ENCODE peak calls at places on chromosomes 6 and 20, in nine cellular contexts. W is activated T-helper 1 cell treated with anti-CD3 and anti-CD28 coated beads, Interleukin-2, amount 50 U/mL, for 16 hours; G is KG1; D is stimulated activated CD4-positive, alpha-beta T cell treated with anti-CD3 and anti-CD28 coated beads, Interleukin-15, amount 100 ng/mL, for 1 hour; Y is NCI-H510A; R is GM12892; S is activated T-cell treated with anti-CD3 and anti-CD28 coated beads, Interleukin-2, amount 50 U/mL, for 4 hours; U is posterior cingulate gyrus; Z is NCI-H524 treated with DMSO at 0.1 percent for 48 hours. C is an unnamed sample.

GRCh38 chr20:21609221-21609620 is 95.4 kb upstream of the NKX2-2 start:
- DNase-seq in G (no peak), D (no peak), Y (no peak), R (no peak), W (no peak), S (no peak), U (peak; percentile 67), Z (no peak), C (peak; percentile 83)

GRCh38 chr6:118739976-118740771 is 88.8 kb upstream of the CEP85L start:
- DNase-seq in Z (no peak), D (no peak), G (no peak), U (no peak), R (no peak), Y (no peak), W (no peak), S (no peak), C (no peak)

GRCh38 chr6:139482184-139482751 is 107.8 kb upstream of the CITED2 start:
- DNase-seq in U (no peak), R (no peak), G (no peak), Y (no peak), Z (no peak), S (no peak), D (no peak), W (no peak), C (no peak)

GRCh38 chr6:79632580-79632979 is 1.5 kb downstream of the SH3BGRL2 start:
- DNase-seq in R (no peak), Y (no peak), Z (no peak), G (no peak), D (no peak), S (no peak), U (no peak), W (no peak), C (no peak)

GRCh38 chr20:21048841-21049273 is 57.3 kb downstream of the LINC00237 start:
- DNase-seq in S (peak; percentile 42), R (peak; percentile 41), Y (no peak), W (peak; percentile 15), D (no peak), G (peak; percentile 6), Z (no peak), U (peak; percentile 65), C (no peak)

GRCh38 chr6:140071115-140071514 is 696.7 kb upstream of the CITED2 start:
- DNase-seq in W (no peak), Y (no peak), R (no peak), S (no peak), U (no peak), Z (no peak), G (no peak), D (no peak), C (no peak)

GRCh38 chr6:43699564-43700186 is 12.1 kb upstream of the MRPS18A start:
- DNase-seq in Y (no peak), U (no peak), W (no peak), G (no peak), R (no peak), Z (peak; percentile 44), D (no peak), S (no peak), C (no peak)

GRCh38 chr6:7136859-7137334 is 29.1 kb downstream of the RREB1 start:
- DNase-seq in Y (no peak), W (no peak), Z (no peak), S (no peak), R (no peak), U (no peak), D (no peak), G (no peak), C (no peak)